ENCODE peak calls at places on chromosomes 13 and 19, in seven cellular contexts. One of them, this sample, is unnamed.

GRCh38 chr13:80265348-80265747 is 75.6 kb downstream of the SPRY2 start:
- DNase-seq in fibroblast of lung: no peak
- DNase-seq in mammary epithelial cell: no peak
- DNase-seq in PC-3: no peak
- DNase-seq in IMR-90: no peak
- DNase-seq in HCT116: no peak
- DNase-seq in H1: no peak
- DNase-seq in this sample: no peak

GRCh38 chr13:49549289-49549688 is 36.1 kb downstream of the RCBTB1 start:
- DNase-seq in fibroblast of lung: no peak
- DNase-seq in mammary epithelial cell: no peak
- DNase-seq in PC-3: no peak
- DNase-seq in IMR-90: no peak
- DNase-seq in HCT116: no peak
- DNase-seq in H1: peak; percentile 54
- DNase-seq in this sample: no peak

GRCh38 chr19:57171551-57172081 is 4.3 kb upstream of the DUXA start:
- DNase-seq in fibroblast of lung: peak; percentile 17
- DNase-seq in mammary epithelial cell: peak; percentile 22
- DNase-seq in PC-3: peak; percentile 38
- DNase-seq in IMR-90: peak; percentile 39
- DNase-seq in HCT116: no peak
- DNase-seq in H1: peak; percentile 42
- DNase-seq in this sample: peak; percentile 93

GRCh38 chr13:29301027-29301426 is 294.5 kb downstream of the SLC7A1 start:
- DNase-seq in fibroblast of lung: no peak
- DNase-seq in mammary epithelial cell: no peak
- DNase-seq in PC-3: no peak
- DNase-seq in IMR-90: no peak
- DNase-seq in HCT116: no peak
- DNase-seq in H1: peak; percentile 52
- DNase-seq in this sample: no peak

GRCh38 chr13:105353654-105354053 is 1181.8 kb downstream of the EFNB2 start:
- DNase-seq in fibroblast of lung: no peak
- DNase-seq in mammary epithelial cell: no peak
- DNase-seq in PC-3: no peak
- DNase-seq in IMR-90: no peak
- DNase-seq in HCT116: no peak
- DNase-seq in H1: no peak
- DNase-seq in this sample: no peak

GRCh38 chr13:44412341-44412935 is 38.8 kb downstream of the SERP2 start:
- DNase-seq in fibroblast of lung: no peak
- DNase-seq in mammary epithelial cell: no peak
- DNase-seq in PC-3: no peak
- DNase-seq in IMR-90: no peak
- DNase-seq in HCT116: no peak
- DNase-seq in H1: no peak
- DNase-seq in this sample: peak; percentile 72

GRCh38 chr13:43572601-43573360 is 214.0 kb downstream of the ENOX1 start:
- DNase-seq in fibroblast of lung: peak; percentile 56
- DNase-seq in mammary epithelial cell: peak; percentile 69
- DNase-seq in PC-3: peak; percentile 62
- DNase-seq in IMR-90: peak; percentile 25
- DNase-seq in HCT116: no peak
- DNase-seq in H1: no peak
- DNase-seq in this sample: peak; percentile 44

GRCh38 chr13:44237276-44237767 is 136.3 kb upstream of the SERP2 start:
- DNase-seq in fibroblast of lung: peak; percentile 92
- DNase-seq in mammary epithelial cell: peak; percentile 89
- DNase-seq in PC-3: peak; percentile 43
- DNase-seq in IMR-90: peak; percentile 98
- DNase-seq in HCT116: no peak
- DNase-seq in H1: no peak
- DNase-seq in this sample: peak; percentile 88

GRCh38 chr19:3625996-3626472 is 556 bp downstream of the CACTIN start:
- DNase-seq in fibroblast of lung: peak; percentile 18
- DNase-seq in mammary epithelial cell: no peak
- DNase-seq in PC-3: no peak
- DNase-seq in IMR-90: no peak
- DNase-seq in HCT116: no peak
- DNase-seq in H1: no peak
- DNase-seq in this sample: peak; percentile 93

GRCh38 chr19:7554990-7555864 is 19.7 kb downstream of the PNPLA6 start:
- DNase-seq in fibroblast of lung: no peak
- DNase-seq in mammary epithelial cell: no peak
- DNase-seq in PC-3: no peak
- DNase-seq in IMR-90: no peak
- DNase-seq in HCT116: no peak
- DNase-seq in H1: peak; percentile 95
- DNase-seq in this sample: peak; percentile 89

GRCh38 chr13:57552441-57552840 is 79.1 kb upstream of the PCDH17 start:
- DNase-seq in fibroblast of lung: no peak
- DNase-seq in mammary epithelial cell: no peak
- DNase-seq in PC-3: no peak
- DNase-seq in IMR-90: no peak
- DNase-seq in HCT116: no peak
- DNase-seq in H1: no peak
- DNase-seq in this sample: no peak

GRCh38 chr13:58238972-58239773 is 607.6 kb downstream of the PCDH17 start:
- DNase-seq in fibroblast of lung: no peak
- DNase-seq in mammary epithelial cell: no peak
- DNase-seq in PC-3: no peak
- DNase-seq in IMR-90: no peak
- DNase-seq in HCT116: no peak
- DNase-seq in H1: no peak
- DNase-seq in this sample: peak; percentile 23

GRCh38 chr13:97982286-97982685 is 28.8 kb downstream of the IPO5 start:
- DNase-seq in fibroblast of lung: peak; percentile 60
- DNase-seq in mammary epithelial cell: no peak
- DNase-seq in PC-3: no peak
- DNase-seq in IMR-90: peak; percentile 48
- DNase-seq in HCT116: no peak
- DNase-seq in H1: no peak
- DNase-seq in this sample: peak; percentile 26

GRCh38 chr19:53659292-53659691 is 27.5 kb downstream of the DPRX start:
- DNase-seq in fibroblast of lung: no peak
- DNase-seq in mammary epithelial cell: peak; percentile 9
- DNase-seq in PC-3: peak; percentile 30
- DNase-seq in IMR-90: no peak
- DNase-seq in HCT116: no peak
- DNase-seq in H1: peak; percentile 59
- DNase-seq in this sample: no peak

GRCh38 chr19:32676895-32677359 is 1.3 kb downstream of the RGS9BP start:
- DNase-seq in fibroblast of lung: no peak
- DNase-seq in mammary epithelial cell: no peak
- DNase-seq in PC-3: no peak
- DNase-seq in IMR-90: no peak
- DNase-seq in HCT116: no peak
- DNase-seq in H1: no peak
- DNase-seq in this sample: no peak

GRCh38 chr19:54035215-54036178 is 28.2 kb downstream of the VSTM1 start:
- DNase-seq in fibroblast of lung: peak; percentile 86
- DNase-seq in mammary epithelial cell: peak; percentile 59
- DNase-seq in PC-3: peak; percentile 91
- DNase-seq in IMR-90: peak; percentile 78
- DNase-seq in HCT116: no peak
- DNase-seq in H1: no peak
- DNase-seq in this sample: peak; percentile 97

GRCh38 chr19:18057557-18057956 is 29.2 kb downstream of the IL12RB1 start:
- DNase-seq in fibroblast of lung: no peak
- DNase-seq in mammary epithelial cell: no peak
- DNase-seq in PC-3: no peak
- DNase-seq in IMR-90: no peak
- DNase-seq in HCT116: no peak
- DNase-seq in H1: no peak
- DNase-seq in this sample: peak; percentile 66

GRCh38 chr13:112241288-112241687 is 134.9 kb upstream of the SPACA7 start:
- DNase-seq in fibroblast of lung: no peak
- DNase-seq in mammary epithelial cell: no peak
- DNase-seq in PC-3: no peak
- DNase-seq in IMR-90: no peak
- DNase-seq in HCT116: no peak
- DNase-seq in H1: no peak
- DNase-seq in this sample: no peak

DNA sequence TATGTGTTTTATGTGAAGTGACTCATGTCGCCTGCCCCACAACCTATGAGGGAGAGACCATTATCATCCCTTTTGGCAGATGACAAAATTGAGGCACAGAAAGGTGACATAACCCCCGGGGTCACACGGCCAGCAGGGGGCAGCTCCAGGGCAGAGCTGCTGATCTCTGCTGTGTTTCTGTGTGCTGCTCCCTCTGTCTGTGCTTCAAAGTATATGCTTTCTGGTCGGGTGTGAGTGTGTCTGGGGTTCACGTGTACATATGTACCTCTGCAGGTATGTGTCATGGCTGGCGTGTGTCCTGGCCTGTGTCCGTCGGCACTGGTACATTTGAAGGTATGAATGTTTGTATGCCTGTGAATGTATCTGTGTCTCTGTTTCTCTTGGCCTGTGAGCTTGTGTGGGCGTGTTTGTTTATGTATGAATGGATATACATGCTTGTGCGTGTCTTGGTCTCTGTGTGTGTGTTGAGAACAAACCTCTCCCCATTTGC is 7.1 kb downstream of the LIPE start:
- DNase-seq in fibroblast of lung: peak; percentile 28
- DNase-seq in mammary epithelial cell: peak; percentile 87
- DNase-seq in PC-3: peak; percentile 53
- DNase-seq in IMR-90: peak; percentile 78
- DNase-seq in HCT116: peak; percentile 50
- DNase-seq in H1: peak; percentile 75
- DNase-seq in this sample: peak; percentile 94
- H4K20me1 ChIP-seq in fibroblast of lung: no peaks in the 10 kb centered on the region
- H4K20me1 ChIP-seq in mammary epithelial cell: no peaks in the 10 kb centered on the region
- H4K20me1 ChIP-seq in PC-3: no peaks in the 10 kb centered on the region
- H4K20me1 ChIP-seq in IMR-90: peaks cover 11% of the 10 kb centered on the region
- H4K20me1 ChIP-seq in HCT116: no peaks in the 10 kb centered on the region
- H4K20me1 ChIP-seq in H1: peaks cover 20% of the 10 kb centered on the region
- H4K20me1 ChIP-seq in this sample: peaks cover 13% of the 10 kb centered on the region

DNA sequence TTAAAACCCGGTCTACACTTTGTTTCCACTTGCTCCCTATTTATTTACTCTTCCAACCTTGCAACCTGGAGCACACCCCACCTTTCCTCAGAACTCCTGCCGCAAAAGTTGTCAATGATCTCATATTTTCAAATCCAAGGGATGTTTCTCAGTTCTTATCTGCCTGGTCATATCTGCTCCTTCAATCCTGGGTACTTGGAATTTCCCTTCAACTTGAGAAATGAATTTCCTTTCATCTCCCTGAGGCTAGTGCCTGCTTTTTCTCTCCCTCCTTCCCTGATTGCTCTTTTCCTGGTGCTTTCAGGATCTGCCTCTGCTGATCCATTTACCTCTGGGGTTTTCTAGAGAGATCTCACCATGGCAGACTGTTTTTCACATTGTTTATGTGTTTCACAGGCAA is 154.8 kb upstream of the IRS2 start:
- DNase-seq in fibroblast of lung: no peak
- DNase-seq in mammary epithelial cell: peak; percentile 20
- DNase-seq in PC-3: no peak
- DNase-seq in IMR-90: no peak
- DNase-seq in HCT116: no peak
- DNase-seq in H1: no peak
- DNase-seq in this sample: no peak
- H3K27ac ChIP-seq in fibroblast of lung: no peak overlapping the region
- H3K27ac ChIP-seq in mammary epithelial cell: no peak overlapping the region
- H3K27ac ChIP-seq in PC-3: no peak overlapping the region
- H3K27ac ChIP-seq in IMR-90: no peak overlapping the region
- H3K27ac ChIP-seq in HCT116: no peak overlapping the region
- H3K27ac ChIP-seq in H1: no peak overlapping the region
- H3K27ac ChIP-seq in this sample: no peak overlapping the region

DNA sequence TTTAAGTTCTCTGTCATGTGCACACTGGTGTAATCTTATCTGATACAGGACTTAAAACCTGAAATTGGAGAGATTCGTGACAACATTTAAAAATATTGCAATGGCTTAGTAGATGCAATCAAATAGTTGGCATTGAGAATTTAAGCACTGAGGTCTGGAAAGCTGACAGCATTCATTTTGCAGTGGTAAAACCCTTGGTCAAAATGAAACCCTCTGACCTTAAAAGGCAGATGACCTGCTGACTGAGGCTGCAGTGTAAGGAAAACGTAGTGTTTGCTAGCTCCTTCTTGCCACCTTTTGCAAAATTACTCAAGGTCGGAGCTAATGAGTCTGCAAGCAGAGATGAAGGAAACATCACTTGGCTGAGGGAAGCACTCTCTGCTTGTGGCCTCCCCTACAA is 150.6 kb downstream of the KCTD12 start:
- DNase-seq in fibroblast of lung: no peak
- DNase-seq in mammary epithelial cell: no peak
- DNase-seq in PC-3: no peak
- DNase-seq in IMR-90: no peak
- DNase-seq in HCT116: no peak
- DNase-seq in H1: no peak
- DNase-seq in this sample: no peak
- H2AFZ ChIP-seq in fibroblast of lung: no peak overlapping the region
- H2AFZ ChIP-seq in mammary epithelial cell: no peak overlapping the region
- H2AFZ ChIP-seq in PC-3: no peak overlapping the region
- H2AFZ ChIP-seq in IMR-90: no peak overlapping the region
- H2AFZ ChIP-seq in HCT116: no peak overlapping the region
- H2AFZ ChIP-seq in H1: no peak overlapping the region
- H2AFZ ChIP-seq in this sample: peak overlapping the region; percentile 32

GRCh38 chr19:45512881-45513483 is 5.7 kb downstream of the VASP start:
- DNase-seq in fibroblast of lung: no peak
- DNase-seq in mammary epithelial cell: no peak
- DNase-seq in PC-3: no peak
- DNase-seq in IMR-90: no peak
- DNase-seq in HCT116: no peak
- DNase-seq in H1: no peak
- DNase-seq in this sample: no peak
- H4K20me1 ChIP-seq in fibroblast of lung: no peaks in the 10 kb centered on the region
- H4K20me1 ChIP-seq in mammary epithelial cell: no peaks in the 10 kb centered on the region
- H4K20me1 ChIP-seq in PC-3: peaks cover 16% of the 10 kb centered on the region
- H4K20me1 ChIP-seq in IMR-90: peaks cover 89% of the 10 kb centered on the region
- H4K20me1 ChIP-seq in HCT116: no peaks in the 10 kb centered on the region
- H4K20me1 ChIP-seq in H1: peaks cover 37% of the 10 kb centered on the region
- H4K20me1 ChIP-seq in this sample: peaks cover 69% of the 10 kb centered on the region

GRCh38 chr19:43766755-43767043 is 11.9 kb upstream of the SMG9 start:
- DNase-seq in fibroblast of lung: no peak
- DNase-seq in mammary epithelial cell: no peak
- DNase-seq in PC-3: no peak
- DNase-seq in IMR-90: no peak
- DNase-seq in HCT116: no peak
- DNase-seq in H1: no peak
- DNase-seq in this sample: no peak
- H3K27ac ChIP-seq in fibroblast of lung: no peak overlapping the region
- H3K27ac ChIP-seq in mammary epithelial cell: no peak overlapping the region
- H3K27ac ChIP-seq in PC-3: peak overlapping the region; percentile 92
- H3K27ac ChIP-seq in IMR-90: no peak overlapping the region
- H3K27ac ChIP-seq in HCT116: peak overlapping the region; percentile 98
- H3K27ac ChIP-seq in H1: no peak overlapping the region
- H3K27ac ChIP-seq in this sample: no peak overlapping the region

GRCh38 chr13:35724480-35724879 is 248.0 kb upstream of the MAB21L1 start:
- DNase-seq in fibroblast of lung: no peak
- DNase-seq in mammary epithelial cell: no peak
- DNase-seq in PC-3: no peak
- DNase-seq in IMR-90: no peak
- DNase-seq in HCT116: no peak
- DNase-seq in H1: no peak
- DNase-seq in this sample: peak; percentile 76
- H2AFZ ChIP-seq in fibroblast of lung: peak overlapping the region; percentile 24
- H2AFZ ChIP-seq in mammary epithelial cell: no peak overlapping the region
- H2AFZ ChIP-seq in PC-3: no peak overlapping the region
- H2AFZ ChIP-seq in IMR-90: no peak overlapping the region
- H2AFZ ChIP-seq in HCT116: no peak overlapping the region
- H2AFZ ChIP-seq in H1: no peak overlapping the region
- H2AFZ ChIP-seq in this sample: no peak overlapping the region

GRCh38 chr19:40803857-40804782 is 5.1 kb downstream of the EGLN2 start:
- DNase-seq in fibroblast of lung: no peak
- DNase-seq in mammary epithelial cell: no peak
- DNase-seq in PC-3: peak; percentile 10
- DNase-seq in IMR-90: no peak
- DNase-seq in HCT116: no peak
- DNase-seq in H1: no peak
- DNase-seq in this sample: peak; percentile 53
- H4K20me1 ChIP-seq in fibroblast of lung: peaks cover 4% of the 10 kb centered on the region
- H4K20me1 ChIP-seq in mammary epithelial cell: no peaks in the 10 kb centered on the region
- H4K20me1 ChIP-seq in PC-3: peaks cover 15% of the 10 kb centered on the region
- H4K20me1 ChIP-seq in IMR-90: peaks cover 91% of the 10 kb centered on the region
- H4K20me1 ChIP-seq in HCT116: peaks cover 4% of the 10 kb centered on the region
- H4K20me1 ChIP-seq in H1: peaks cover 66% of the 10 kb centered on the region
- H4K20me1 ChIP-seq in this sample: peaks cover 93% of the 10 kb centered on the region